ENCODE peak calls at places on chromosomes 13 and 19, in five cellular contexts. B is memory B cell; Q is CD4-positive, alpha-beta T cell; R is naive thymus-derived CD8-positive, alpha-beta T cell; O is T-helper 1 cell. K is an unnamed sample.

GRCh38 chr13:98998831-98999634 is 21.2 kb upstream of the DOCK9 start:
- DNase-seq in B (no peak), Q (no peak), R (peak; percentile 14), O (peak; percentile 7), K (no peak)

GRCh38 chr13:54511356-54511755 is 1482.7 kb downstream of the OLFM4 start:
- DNase-seq in B (no peak), Q (no peak), R (no peak), O (no peak), K (no peak)

GRCh38 chr13:25468330-25469178 is 96.8 kb downstream of the ATP8A2 start:
- DNase-seq in B (no peak), Q (no peak), R (no peak), O (no peak), K (no peak)

GRCh38 chr13:41354416-41354815 is 43.3 kb downstream of the NAA16 start:
- DNase-seq in B (no peak), Q (no peak), R (no peak), O (no peak), K (no peak)

GRCh38 chr13:63048648-63049047 is 1633.0 kb upstream of the PCDH20 start:
- DNase-seq in B (no peak), Q (no peak), R (no peak), O (no peak), K (no peak)

GRCh38 chr13:42883142-42883541 is 101.8 kb downstream of the FAM216B start:
- DNase-seq in B (no peak), Q (no peak), R (no peak), O (no peak), K (no peak)

GRCh38 chr19:18044825-18045304 is 36.9 kb downstream of the ARRDC2 start:
- DNase-seq in B (peak; percentile 81), Q (peak; percentile 69), R (peak; percentile 74), O (peak; percentile 74), K (peak; percentile 91)

GRCh38 chr19:11767633-11768133 is 883 bp downstream of the ZNF441 start:
- DNase-seq in B (peak; percentile 23), Q (peak; percentile 8), R (no peak), O (peak; percentile 1), K (peak; percentile 6)

GRCh38 chr19:4717191-4717965 is 6.3 kb downstream of the DPP9 start:
- DNase-seq in B (no peak), Q (no peak), R (no peak), O (no peak), K (no peak)

GRCh38 chr13:55199132-55199531 is 1941.6 kb upstream of the PRR20A start:
- DNase-seq in B (no peak), Q (no peak), R (no peak), O (no peak), K (no peak)

GRCh38 chr13:73421310-73421912 is 362.6 kb downstream of the KLF5 start:
- DNase-seq in B (no peak), Q (no peak), R (no peak), O (no peak), K (no peak)

GRCh38 chr13:32940601-32941000 is 75.6 kb upstream of the KL start:
- DNase-seq in B (no peak), Q (no peak), R (no peak), O (no peak), K (no peak)

GRCh38 chr19:8811315-8812172 is 20.6 kb downstream of the ZNF558 start:
- DNase-seq in B (no peak), Q (no peak), R (no peak), O (no peak), K (no peak)

K was measured in naive B cell.